ENCODE peak calls at places on chromosomes 2 and 18, in six cellular contexts. L is foreskin fibroblast, X is AG04450, J is thoracic aorta, S is MG63, H is Panc1. K is an unnamed sample.

GRCh38 chr2:176261136-176261535 is 8.1 kb upstream of the MTX2 start:
- DNase-seq in L (no peak), X (no peak), J (no peak), S (no peak), H (no peak), K (no peak)

GRCh38 chr2:120316528-120317179 is 29.3 kb upstream of the INHBB start:
- DNase-seq in L (no peak), X (no peak), J (no peak), S (no peak), H (no peak), K (peak)

GRCh38 chr18:2406544-2406943 is 164.8 kb downstream of the METTL4 start:
- DNase-seq in L (peak), X (peak), J (no peak), S (peak), H (no peak), K (no peak)

GRCh38 chr2:181715033-181715630 is 34.8 kb upstream of the NEUROD1 start:
- DNase-seq in L (peak), X (peak), J (peak), S (peak), H (peak), K (no peak)

GRCh38 chr2:108182489-108182888 is 57.3 kb upstream of the SULT1C3 start:
- DNase-seq in L (no peak), X (no peak), J (no peak), S (peak), H (no peak), K (no peak)

GRCh38 chr2:187403568-187404260 is 44.3 kb downstream of the CALCRL start:
- DNase-seq in L (no peak), X (no peak), J (no peak), S (no peak), H (no peak), K (no peak)

GRCh38 chr2:157789933-157790511 is 86.1 kb downstream of the ACVR1 start:
- DNase-seq in L (no peak), X (no peak), J (peak), S (no peak), H (no peak), K (peak)

GRCh38 chr2:79432731-79433146 is 80.1 kb upstream of the CTNNA2 start:
- DNase-seq in L (no peak), X (no peak), J (no peak), S (peak), H (no peak), K (no peak)

GRCh38 chr2:26969089-26969844 is 1.2 kb upstream of the MAPRE3 start:
- DNase-seq in L (no peak), X (no peak), J (no peak), S (no peak), H (no peak), K (no peak)

GRCh38 chr2:26970928-26971627 is 641 bp downstream of the MAPRE3 start:
- DNase-seq in L (peak), X (no peak), J (no peak), S (peak), H (no peak), K (no peak)

GRCh38 chr2:26971911-26972786 is 1.7 kb downstream of the MAPRE3 start:
- DNase-seq in L (no peak), X (no peak), J (no peak), S (peak), H (no peak), K (no peak)

GRCh38 chr2:26968001-26968400 is 2.4 kb upstream of the MAPRE3 start:
- DNase-seq in L (no peak), X (no peak), J (no peak), S (no peak), H (no peak), K (no peak)

DNA sequence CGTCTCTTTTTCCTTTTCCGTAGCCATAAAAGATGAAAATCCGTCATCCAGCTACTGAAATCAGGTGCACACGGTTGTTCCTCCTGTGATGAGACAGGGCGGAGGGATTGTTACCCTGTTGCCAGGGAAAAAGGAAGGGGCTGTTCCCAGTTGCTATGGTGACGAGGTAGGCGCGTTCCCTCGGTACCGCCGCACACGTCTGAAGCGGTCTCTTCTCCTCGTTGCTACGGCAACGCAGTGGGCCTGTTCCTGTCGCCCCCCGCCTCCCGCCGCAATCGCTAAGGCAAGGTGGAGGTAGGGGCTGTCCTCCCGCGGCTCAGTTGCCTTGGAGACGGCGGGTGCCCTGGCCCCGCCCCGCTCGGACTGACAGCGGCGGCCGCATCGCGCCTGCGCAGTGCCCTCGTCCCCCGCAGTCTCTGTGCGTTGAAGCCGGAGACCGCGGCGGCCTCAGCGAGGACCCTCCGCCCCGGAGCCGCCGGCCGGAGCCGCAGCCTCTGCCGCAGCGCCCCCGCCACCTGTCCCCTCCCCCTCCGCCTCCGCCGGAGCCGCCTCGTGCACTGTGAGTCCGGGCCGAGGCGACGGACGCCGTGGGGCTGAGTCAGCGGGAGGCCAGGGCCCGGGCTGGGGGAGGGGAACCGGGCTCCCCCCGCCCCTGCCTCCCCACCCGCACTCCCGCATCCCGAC is at the start of gene MAPRE3:
- DNase-seq in L (peak), X (no peak), J (no peak), S (peak), H (peak), K (peak)
- H3K4me3 ChIP-seq in L (peak), X (peak), J (peak), S (peak), H (peak), K (peak)

DNA sequence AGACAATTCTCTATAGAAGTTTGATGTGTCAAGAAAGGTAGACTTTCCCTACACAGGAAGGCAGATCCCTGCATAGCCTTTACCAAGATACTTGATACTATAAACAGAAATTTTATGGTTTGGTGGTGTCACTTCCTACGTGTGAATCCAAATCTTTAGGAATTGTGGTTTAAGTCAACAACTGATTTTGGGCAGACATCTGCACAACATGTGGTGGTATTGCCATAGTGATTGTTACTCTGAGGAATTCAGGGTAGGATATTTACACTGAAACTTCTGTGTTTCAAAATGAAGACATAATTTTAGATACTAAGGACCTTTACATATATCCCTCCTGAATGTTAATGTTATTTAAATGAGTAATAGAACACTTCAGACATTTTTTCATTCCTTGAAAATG is 77.0 kb downstream of the MDH1 start:
- DNase-seq in L (peak), X (peak), J (no peak), S (no peak), H (no peak), K (no peak)
- H3K4me3 ChIP-seq in L (peak), X (no peak), J (no peak), S (no peak), H (no peak), K (no peak)

GRCh38 chr2:102141915-102142828 is at the start of gene IL1R1:
- DNase-seq in L (peak), X (no peak), J (no peak), S (peak), H (no peak), K (peak)

GRCh38 chr2:102144128-102144527 is 1.6 kb downstream of the IL1R1 start:
- DNase-seq in L (peak), X (no peak), J (no peak), S (no peak), H (no peak), K (no peak)

GRCh38 chr2:102141011-102141914 is 1.3 kb upstream of the IL1R1 start:
- DNase-seq in L (peak), X (peak), J (no peak), S (no peak), H (no peak), K (no peak)

GRCh38 chr2:102143450-102143985 is 972 bp downstream of the IL1R1 start:
- DNase-seq in L (peak), X (no peak), J (no peak), S (no peak), H (no peak), K (no peak)

GRCh38 chr2:102142829-102143449 is 393 bp downstream of the IL1R1 start:
- DNase-seq in L (peak), X (no peak), J (no peak), S (no peak), H (no peak), K (no peak)
- H3K4me3 ChIP-seq in L (peak), X (peak), J (peak), S (peak), H (peak), K (peak)

GRCh38 chr18:7721532-7721931 is 154.4 kb downstream of the PTPRM start:
- DNase-seq in L (no peak), X (no peak), J (no peak), S (no peak), H (no peak), K (no peak)
- H3K4me3 ChIP-seq in L (no peak), X (no peak), J (no peak), S (no peak), H (no peak), K (no peak)

GRCh38 chr2:189076131-189076530 is 102.0 kb downstream of the COL3A1 start:
- DNase-seq in L (no peak), X (no peak), J (no peak), S (no peak), H (no peak), K (no peak)
- H3K4me3 ChIP-seq in L (no peak), X (no peak), J (no peak), S (no peak), H (no peak), K (no peak)

GRCh38 chr2:9949239-9949991 is 2.1 kb upstream of the GRHL1 start:
- DNase-seq in L (no peak), X (no peak), J (no peak), S (no peak), H (no peak), K (no peak)

GRCh38 chr2:9948721-9949120 is 2.8 kb upstream of the GRHL1 start:
- DNase-seq in L (no peak), X (no peak), J (no peak), S (no peak), H (no peak), K (no peak)

GRCh38 chr2:9950521-9951271 is 797 bp upstream of the GRHL1 start:
- DNase-seq in L (peak), X (no peak), J (no peak), S (no peak), H (no peak), K (no peak)

GRCh38 chr2:9951272-9951521 is 296 bp upstream of the GRHL1 start:
- DNase-seq in L (no peak), X (no peak), J (no peak), S (no peak), H (no peak), K (no peak)

DNA sequence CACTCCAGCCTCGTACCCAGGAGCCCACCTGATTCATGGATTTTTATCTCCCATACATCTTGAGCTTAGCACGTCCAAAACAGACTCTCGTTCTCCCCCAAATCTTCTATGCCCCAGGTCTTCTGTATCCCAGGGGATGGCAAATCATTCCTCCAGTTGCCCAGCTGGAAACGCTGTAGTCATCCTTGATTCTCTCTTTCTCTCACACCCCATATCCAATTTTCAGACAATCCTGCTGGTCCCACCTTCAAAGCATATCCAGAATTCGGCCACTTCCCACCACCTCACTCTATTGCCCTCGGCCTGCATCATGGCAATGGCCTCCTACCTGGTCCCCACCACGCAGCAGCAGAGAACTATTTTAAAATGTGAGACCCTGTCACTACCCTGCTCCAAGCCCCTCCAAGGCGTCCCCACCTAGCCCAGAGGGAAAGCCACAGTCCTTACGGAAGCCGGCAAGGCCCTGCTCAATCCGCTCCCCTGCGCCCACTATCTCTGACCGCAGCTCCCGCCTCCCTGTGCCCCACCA is 1.4 kb upstream of the GRHL1 start:
- DNase-seq in L (no peak), X (no peak), J (no peak), S (no peak), H (no peak), K (no peak)
- H3K4me3 ChIP-seq in L (no peak), X (no peak), J (no peak), S (no peak), H (peak), K (peak)

GRCh38 chr2:37623971-37624897 is 47.2 kb downstream of the CDC42EP3 start:
- DNase-seq in L (peak), X (no peak), J (no peak), S (peak), H (no peak), K (no peak)
- H3K4me3 ChIP-seq in L (no peak), X (no peak), J (no peak), S (no peak), H (no peak), K (no peak)

DNA sequence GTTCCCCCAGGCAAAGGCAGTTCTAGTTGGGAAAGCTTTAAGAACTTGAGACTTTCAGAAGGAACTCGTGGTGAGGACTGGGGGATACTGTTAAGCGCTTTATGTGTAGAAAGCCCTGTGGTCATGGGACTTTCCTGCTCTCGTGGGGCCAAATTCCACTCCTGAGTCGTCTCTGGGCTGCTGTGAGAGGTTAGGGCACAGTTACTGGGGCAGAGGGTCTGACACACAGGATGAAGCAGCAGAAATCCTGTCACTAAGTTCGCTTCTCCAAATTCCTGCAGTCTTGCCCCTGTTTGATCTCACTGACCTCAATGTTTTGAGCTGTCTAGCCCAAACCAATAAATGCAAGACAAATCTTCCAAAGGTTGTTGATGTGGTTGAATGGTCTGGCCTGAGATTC is 87.8 kb downstream of the RAPGEF4 start:
- DNase-seq in L (no peak), X (no peak), J (no peak), S (no peak), H (no peak), K (no peak)
- H3K4me3 ChIP-seq in L (no peak), X (no peak), J (no peak), S (no peak), H (no peak), K (peak)

K was measured in breast epithelium.